ENCODE peak calls at places on chromosomes 5 and 9, in seven cellular contexts. J is NB4, Y is suprapubic skin, B is transverse colon, C is GM12878, U is tibial nerve, X is H1. T is an unnamed sample.
A peak's percentile ranks its signal among the peaks of the same experiment; 100 is the strongest.

GRCh38 chr9:70805953-70806352 is 315.5 kb downstream of the TRPM3 start:
- DNase-seq in U (no peak), B (no peak), Y (no peak), J (no peak), C (no peak), X (no peak), T (no peak)

GRCh38 chr5:52738095-52738506 is 49.6 kb upstream of the ITGA1 start:
- DNase-seq in Y (no peak), C (no peak), X (no peak), B (no peak), U (no peak), J (no peak), T (no peak)

GRCh38 chr5:90473321-90474234 is 993 bp downstream of the MBLAC2 start:
- DNase-seq in Y (no peak), C (no peak), X (peak; percentile 71), B (peak; percentile 32), J (peak; percentile 54), U (peak; percentile 13), T (no peak)

GRCh38 chr9:74985041-74985440 is 32.3 kb upstream of the C9orf40 start:
- DNase-seq in B (no peak), X (no peak), Y (no peak), C (no peak), J (no peak), U (no peak), T (no peak)

GRCh38 chr5:67699560-67699959 is 503.0 kb upstream of the CD180 start:
- DNase-seq in B (peak; percentile 14), J (no peak), X (no peak), Y (no peak), C (no peak), U (no peak), T (no peak)

GRCh38 chr9:74721696-74722660 is 165.7 kb downstream of the TRPM6 start:
- DNase-seq in Y (no peak), U (no peak), J (no peak), C (no peak), X (no peak), B (no peak), T (no peak)

GRCh38 chr9:26746357-26747072 is 146.1 kb downstream of the CAAP1 start:
- DNase-seq in X (no peak), B (no peak), U (no peak), C (peak; percentile 76), J (no peak), Y (no peak), T (peak; percentile 24)

GRCh38 chr9:69645488-69645887 is 26.7 kb downstream of the APBA1 start:
- DNase-seq in B (peak; percentile 56), X (no peak), J (no peak), C (no peak), Y (peak; percentile 69), U (no peak), T (no peak)

GRCh38 chr9:15370496-15371464 is 51.9 kb upstream of the SNAPC3 start:
- DNase-seq in U (no peak), Y (no peak), X (no peak), J (peak; percentile 13), B (no peak), C (no peak), T (no peak)

GRCh38 chr9:129006328-129007034 is 21.6 kb downstream of the SH3GLB2 start:
- DNase-seq in U (peak; percentile 55), Y (no peak), B (peak; percentile 66), X (peak; percentile 74), C (no peak), J (peak; percentile 80), T (peak; percentile 92)

GRCh38 chr5:174532453-174533126 is 191.8 kb upstream of the MSX2 start:
- DNase-seq in X (peak; percentile 69), U (peak; percentile 23), Y (peak; percentile 78), J (peak; percentile 96), C (no peak), B (peak; percentile 77), T (peak; percentile 97)

GRCh38 chr9:36623280-36623679 is 50.6 kb downstream of the MELK start:
- DNase-seq in U (no peak), J (no peak), B (no peak), X (no peak), C (no peak), Y (no peak), T (no peak)

GRCh38 chr5:141135718-141136266 is 786 bp downstream of the PCDHB5 start:
- DNase-seq in J (no peak), B (no peak), Y (no peak), U (no peak), C (no peak), X (no peak), T (no peak)

GRCh38 chr5:26295541-26295940 is 742.8 kb downstream of the CDH9 start:
- DNase-seq in J (no peak), C (no peak), U (no peak), B (no peak), Y (no peak), X (no peak), T (no peak)

GRCh38 chr5:116605310-116606070 is 30.9 kb upstream of the SEMA6A start:
- DNase-seq in Y (no peak), U (no peak), X (no peak), J (no peak), B (no peak), C (no peak), T (no peak)

GRCh38 chr9:569276-569675 is 272.2 kb upstream of the DMRT1 start:
- DNase-seq in X (no peak), U (no peak), C (no peak), B (no peak), Y (no peak), J (no peak), T (no peak)

GRCh38 chr5:42887094-42887493 is 75.4 kb upstream of the SELENOP start:
- DNase-seq in X (no peak), U (no peak), Y (no peak), J (no peak), B (peak; percentile 90), C (no peak), T (no peak)

GRCh38 chr9:136675477-136676296 is 11.6 kb downstream of the AGPAT2 start:
- DNase-seq in B (no peak), U (no peak), Y (no peak), X (no peak), C (no peak), J (no peak), T (no peak)
- TF ChIP-seq POLR2A in B (no peak), U (no peak), Y (no peak), X (no peak), C (no peak), J (no peak), T (no peak)

GRCh38 chr9:133074111-133074651 is 12.4 kb downstream of the CEL start:
- DNase-seq in C (no peak), U (no peak), X (no peak), J (no peak), B (no peak), Y (no peak), T (no peak)

GRCh38 chr9:133075925-133076324 is 14.1 kb downstream of the CEL start:
- DNase-seq in U (no peak), C (no peak), X (no peak), Y (no peak), B (no peak), J (no peak), T (peak; percentile 87)

GRCh38 chr9:133078486-133078885 is 16.7 kb downstream of the CEL start:
- DNase-seq in C (no peak), Y (no peak), X (no peak), B (no peak), U (no peak), J (no peak), T (no peak)

GRCh38 chr9:133071484-133072150 is 9.8 kb downstream of the CEL start:
- DNase-seq in J (no peak), B (no peak), Y (peak; percentile 6), X (no peak), U (no peak), C (no peak), T (no peak)

DNA sequence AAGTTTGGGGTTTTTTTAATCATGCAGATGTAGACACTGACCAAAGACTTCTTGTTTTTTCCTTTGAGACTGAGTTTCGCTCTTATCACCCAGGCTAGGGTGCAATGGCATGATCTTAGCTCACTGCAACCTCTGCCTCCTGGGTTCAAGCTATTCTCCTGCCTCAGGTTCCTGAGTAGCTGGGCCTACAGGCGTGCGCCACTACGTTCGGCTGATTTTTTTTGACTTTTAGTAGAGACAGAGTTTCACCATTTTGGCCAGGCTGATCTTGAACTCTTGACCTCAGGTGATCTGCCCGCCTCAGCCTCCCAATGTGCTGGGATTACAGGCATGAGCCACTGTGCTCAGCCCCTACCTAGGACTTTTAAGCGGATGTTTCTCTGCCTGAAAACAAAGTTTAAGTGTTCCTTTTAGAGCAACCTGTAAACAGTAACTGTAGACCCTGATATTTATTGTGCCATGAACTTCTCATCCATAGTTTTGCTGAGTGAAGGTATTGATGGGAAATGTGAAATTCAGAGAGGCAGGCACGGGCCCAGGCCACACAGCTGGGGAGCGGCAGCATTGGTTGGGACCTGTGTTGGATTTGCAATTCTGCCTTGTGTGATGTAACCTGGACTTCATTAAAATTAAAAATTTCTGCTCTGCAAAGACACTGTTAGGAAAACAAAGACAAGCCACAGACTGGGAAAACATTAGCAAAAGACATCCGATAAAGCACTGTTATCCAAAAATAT is 11.7 kb downstream of the CEL start:
- DNase-seq in Y (no peak), C (no peak), B (no peak), U (no peak), X (no peak), J (peak; percentile 65), T (no peak)
- TF ChIP-seq POLR2A in Y (no peak), C (no peak), B (no peak), U (no peak), X (no peak), J (no peak), T (no peak)

DNA sequence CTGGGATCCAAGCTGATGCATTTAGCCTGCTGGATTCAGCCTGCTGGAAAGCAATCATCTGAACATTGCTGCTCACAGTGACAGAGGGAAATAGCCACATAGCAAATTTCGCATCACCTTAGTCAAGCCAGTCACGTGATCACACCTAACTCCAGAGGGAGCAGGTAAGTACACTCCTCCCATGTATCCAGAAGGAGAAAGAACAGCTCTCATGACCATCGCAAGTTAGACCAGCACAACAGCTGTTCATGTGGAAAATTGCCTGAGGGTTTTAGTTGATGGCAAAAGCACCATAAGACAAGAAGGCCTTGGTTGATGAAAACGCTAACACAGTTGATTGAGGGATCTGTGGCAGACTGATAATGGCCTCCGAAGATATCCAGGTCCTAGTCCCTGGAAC is 34.2 kb upstream of the MYO10 start:
- DNase-seq in Y (no peak), X (no peak), C (no peak), U (no peak), B (no peak), J (no peak), T (no peak)
- TF ChIP-seq POLR2A in Y (no peak), X (no peak), C (no peak), U (no peak), B (no peak), J (no peak), T (no peak)

DNA sequence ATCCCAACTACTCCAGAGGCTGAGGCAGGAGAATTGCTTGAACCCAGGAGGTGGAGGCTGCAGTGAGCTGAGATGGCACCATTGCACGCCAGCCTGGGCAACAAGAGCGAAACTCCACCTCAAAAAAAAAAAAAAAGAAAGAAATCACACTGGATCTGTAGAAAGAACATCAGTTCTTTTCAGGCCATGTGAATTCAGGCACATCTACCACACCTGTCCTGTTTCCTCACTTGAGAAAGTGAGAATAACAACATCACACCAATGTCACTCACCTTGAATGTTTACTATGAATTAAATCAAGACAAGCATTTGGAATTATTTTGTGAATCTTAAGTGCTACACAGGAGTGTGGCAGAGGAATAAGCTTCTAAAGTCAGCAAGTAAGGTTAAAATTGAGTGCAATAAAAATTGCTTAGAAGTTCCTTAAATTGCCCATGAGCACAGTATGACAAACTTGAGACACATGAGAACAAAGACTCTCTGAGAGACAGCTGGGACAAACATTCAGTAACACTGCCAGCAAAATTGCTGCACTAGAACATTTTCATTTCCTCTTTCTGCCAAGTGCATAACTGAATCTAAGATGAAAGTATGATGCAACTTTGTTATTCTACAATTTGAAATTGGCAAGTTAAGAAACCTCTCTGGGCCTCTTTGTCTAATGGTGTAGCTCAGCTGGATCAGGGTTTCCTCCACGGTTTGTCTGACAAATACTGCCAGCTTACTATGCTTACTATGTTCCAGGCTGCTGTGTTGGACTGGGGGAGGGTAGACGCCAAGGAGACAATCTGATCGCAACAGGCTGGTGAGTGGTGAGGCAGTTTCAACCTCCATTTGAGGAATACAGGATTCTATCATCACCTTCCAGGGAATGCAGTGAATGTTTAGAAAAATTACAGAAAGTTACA is 1.9 kb upstream of the RIC1 start:
- DNase-seq in C (peak; percentile 94), B (peak; percentile 28), Y (no peak), X (no peak), J (peak; percentile 99), U (no peak), T (no peak)
- TF ChIP-seq POLR2A in C (peak; percentile 75), B (peak; percentile 56), Y (peak; percentile 27), X (no peak), J (peak; percentile 35), U (peak; percentile 33), T (no peak)